ENCODE peak calls at places on chromosomes 13 and 19, in five cellular contexts. F is sigmoid colon, X is mammary epithelial cell, W is Peyer's patch, C is psoas muscle. E is an unnamed sample.

GRCh38 chr19:11530432-11530831 is 1.5 kb upstream of the ECSIT start:
- DNase-seq in X (peak), W (peak), F (peak), C (peak), E (peak)

GRCh38 chr19:5960005-5961001 is 17.6 kb downstream of the RANBP3 start:
- DNase-seq in W (no peak), C (no peak), F (peak), X (no peak), E (no peak)

GRCh38 chr19:33201886-33202545 is 7.9 kb downstream of the LRP3 start:
- DNase-seq in W (no peak), X (no peak), F (no peak), C (no peak), E (no peak)

GRCh38 chr13:51681037-51681678 is 96.9 kb downstream of the WDFY2 start:
- DNase-seq in W (no peak), F (no peak), C (no peak), X (peak), E (no peak)

GRCh38 chr13:75153834-75154233 is 328.1 kb downstream of the TBC1D4 start:
- DNase-seq in C (no peak), X (no peak), W (no peak), F (no peak), E (no peak)

GRCh38 chr13:111469916-111470506 is 149.6 kb downstream of the TEX29 start:
- DNase-seq in X (no peak), F (peak), W (no peak), C (no peak), E (no peak)

GRCh38 chr19:13962738-13963602 is 10.7 kb downstream of the DCAF15 start:
- DNase-seq in X (no peak), F (no peak), C (peak), W (no peak), E (no peak)

GRCh38 chr19:29715695-29716581 is 877 bp upstream of the C19orf12 start:
- DNase-seq in W (peak), F (no peak), C (no peak), X (no peak), E (no peak)

GRCh38 chr13:73556902-73557301 is 498.1 kb downstream of the KLF5 start:
- DNase-seq in X (peak), W (no peak), C (no peak), F (no peak), E (no peak)

GRCh38 chr19:5013761-5014160 is 44.8 kb downstream of the KDM4B start:
- DNase-seq in X (no peak), W (no peak), F (no peak), C (no peak), E (no peak)

GRCh38 chr13:99677388-99677951 is 176.2 kb downstream of the TM9SF2 start:
- DNase-seq in F (no peak), W (no peak), C (no peak), X (no peak), E (no peak)

GRCh38 chr13:21061077-21061945 is at the start of gene LATS2:
- DNase-seq in W (peak), C (peak), X (peak), F (peak), E (peak)

GRCh38 chr13:83498486-83499190 is 383.6 kb downstream of the SLITRK1 start:
- DNase-seq in C (no peak), X (peak), F (no peak), W (no peak), E (no peak)

GRCh38 chr19:38057954-38058690 is 151.1 kb downstream of the SIPA1L3 start:
- DNase-seq in X (no peak), W (peak), C (no peak), F (no peak), E (no peak)

GRCh38 chr19:22332924-22333323 is 46.7 kb downstream of the ZNF729 start:
- DNase-seq in W (no peak), X (peak), C (no peak), F (no peak), E (no peak)

GRCh38 chr19:19388568-19389555 is 16.6 kb upstream of the GATAD2A start:
- DNase-seq in C (no peak), W (no peak), F (no peak), X (no peak), E (no peak)

GRCh38 chr19:8639821-8640401 is 9.5 kb downstream of the NFILZ start:
- DNase-seq in F (no peak), W (no peak), C (no peak), X (no peak), E (no peak)

GRCh38 chr13:34025746-34026145 is 207.8 kb downstream of the RFC3 start:
- DNase-seq in X (peak), F (no peak), W (no peak), C (no peak), E (no peak)

GRCh38 chr19:28609944-28610343 is 603.0 kb downstream of the UQCRFS1 start:
- DNase-seq in F (no peak), X (no peak), W (no peak), C (no peak), E (peak)

GRCh38 chr19:19552811-19553210 is 14.7 kb downstream of the CILP2 start:
- DNase-seq in F (no peak), W (peak), X (no peak), C (no peak), E (no peak)

GRCh38 chr19:10538204-10538603 is 5.5 kb upstream of the ATG4D start:
- DNase-seq in C (no peak), F (no peak), X (no peak), W (no peak), E (no peak)

GRCh38 chr13:18212873-18213272 is 968.8 kb downstream of the TUBA3C start:
- DNase-seq in C (no peak), X (no peak), W (no peak), F (no peak), E (no peak)

GRCh38 chr13:106534844-106535551 is 464 bp downstream of the EFNB2 start:
- DNase-seq in W (peak), F (peak), X (peak), C (peak), E (no peak)

GRCh38 chr13:36919206-36919832 is 719 bp downstream of the SMAD9 start:
- DNase-seq in C (no peak), W (peak), X (peak), F (peak), E (peak)

GRCh38 chr19:23823952-23824389 is 65.3 kb upstream of the ZNF681 start:
- DNase-seq in C (no peak), W (no peak), X (peak), F (no peak), E (no peak)

GRCh38 chr13:97387487-97388353 is 46.2 kb upstream of the RAP2A start:
- DNase-seq in W (no peak), X (no peak), F (no peak), C (no peak), E (no peak)
- TF ChIP-seq CTCF in W (no peak), X (no peak), F (no peak), C (no peak), E (no peak)

GRCh38 chr13:98495627-98496238 is 81.2 kb downstream of the STK24 start:
- DNase-seq in X (no peak), W (no peak), C (no peak), F (no peak), E (no peak)
- H3K27ac ChIP-seq in X (no peak), W (peak), C (peak), F (peak), E (peak)

DNA sequence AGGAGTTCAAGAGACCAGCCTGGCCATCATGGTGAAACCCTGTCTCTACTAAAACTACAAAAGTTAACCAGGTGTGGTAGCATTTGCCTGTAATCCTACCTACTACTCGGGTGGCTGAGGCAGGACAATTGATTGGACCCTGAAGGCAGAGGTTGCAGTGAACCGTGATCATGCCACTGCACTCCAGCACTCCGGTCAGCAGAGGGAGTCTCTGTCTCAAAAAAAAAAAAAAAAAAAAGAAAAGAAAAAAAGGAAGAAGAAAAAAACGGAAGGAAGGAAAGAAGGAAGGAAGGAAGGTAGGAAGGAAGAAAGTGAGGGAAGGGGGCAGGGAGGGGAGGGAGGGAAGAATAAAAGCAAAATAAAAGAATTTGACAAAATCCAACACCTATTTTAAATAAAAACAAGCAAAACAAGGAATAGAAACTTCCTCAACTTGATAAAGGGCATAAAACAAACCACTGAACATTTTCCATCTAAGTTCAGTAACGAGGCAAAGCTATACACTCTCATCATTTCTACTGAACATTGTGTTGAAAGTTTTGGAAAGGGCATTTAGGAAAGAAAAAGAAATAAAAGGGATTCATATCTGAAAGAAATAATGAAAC is 411.6 kb upstream of the SLITRK5 start:
- DNase-seq in W (no peak), C (no peak), X (no peak), F (no peak), E (no peak)
- TF ChIP-seq CTCF in W (no peak), C (no peak), X (peak), F (no peak), E (no peak)

GRCh38 chr13:39039033-39039432 is 777 bp downstream of the NHLRC3 start:
- DNase-seq in W (no peak), X (no peak), C (no peak), F (no peak), E (no peak)
- H3K27ac ChIP-seq in W (peak), X (peak), C (peak), F (peak), E (peak)

DNA sequence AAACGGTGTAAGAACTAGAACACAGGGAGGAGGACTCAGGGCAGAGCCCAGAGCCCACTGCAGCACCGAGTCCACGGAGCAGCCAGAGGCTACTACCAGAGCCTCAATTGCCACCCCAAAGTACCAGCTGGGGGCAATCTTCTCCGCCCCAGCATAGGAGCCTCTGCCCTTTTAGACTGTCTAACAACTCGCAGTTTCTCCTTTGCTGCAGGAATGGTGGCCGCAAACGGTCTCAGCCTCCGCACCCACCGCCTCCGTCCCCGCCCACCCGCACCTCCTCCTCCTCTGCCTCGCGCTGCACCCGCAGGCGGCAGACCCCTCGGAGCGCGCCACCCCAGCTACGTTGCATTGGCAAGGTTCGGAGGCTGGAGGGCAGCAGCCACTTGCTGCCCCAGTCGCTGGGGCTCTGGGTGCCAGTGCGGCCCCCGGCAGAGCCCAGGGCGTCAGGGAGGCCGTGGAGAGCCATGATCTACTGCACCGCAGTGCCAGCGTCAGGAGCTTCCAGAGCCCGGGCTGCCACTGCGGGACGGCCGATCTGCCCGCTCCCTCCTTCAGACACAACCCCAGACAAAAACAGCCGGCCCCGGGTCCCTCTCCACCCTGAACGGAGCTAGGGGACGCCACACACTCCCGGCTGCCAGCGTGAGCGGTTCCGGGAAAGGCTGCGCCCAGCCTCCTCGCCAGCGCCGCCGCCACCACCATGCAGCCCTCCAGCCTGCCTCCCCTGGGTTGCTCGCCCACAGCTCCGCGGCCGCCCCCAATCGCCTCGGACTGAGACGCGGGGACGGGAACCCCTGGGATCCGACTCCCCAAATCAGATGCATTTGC is 1.8 kb downstream of the FGF14 start:
- DNase-seq in W (peak), X (peak), C (peak), F (peak), E (no peak)
- TF ChIP-seq CTCF in W (no peak), X (peak), C (peak), F (no peak), E (peak)

GRCh38 chr13:39894586-39894985 is 239.1 kb downstream of the COG6 start:
- DNase-seq in X (no peak), C (no peak), W (no peak), F (no peak), E (no peak)

GRCh38 chr13:39892731-39893293 is 237.3 kb downstream of the COG6 start:
- DNase-seq in X (no peak), W (no peak), C (no peak), F (no peak), E (no peak)

GRCh38 chr13:39893808-39894207 is 238.3 kb downstream of the COG6 start:
- DNase-seq in X (no peak), F (no peak), W (no peak), C (no peak), E (no peak)

GRCh38 chr13:39897636-39898035 is 242.2 kb downstream of the COG6 start:
- DNase-seq in X (no peak), F (no peak), W (no peak), C (no peak), E (no peak)

DNA sequence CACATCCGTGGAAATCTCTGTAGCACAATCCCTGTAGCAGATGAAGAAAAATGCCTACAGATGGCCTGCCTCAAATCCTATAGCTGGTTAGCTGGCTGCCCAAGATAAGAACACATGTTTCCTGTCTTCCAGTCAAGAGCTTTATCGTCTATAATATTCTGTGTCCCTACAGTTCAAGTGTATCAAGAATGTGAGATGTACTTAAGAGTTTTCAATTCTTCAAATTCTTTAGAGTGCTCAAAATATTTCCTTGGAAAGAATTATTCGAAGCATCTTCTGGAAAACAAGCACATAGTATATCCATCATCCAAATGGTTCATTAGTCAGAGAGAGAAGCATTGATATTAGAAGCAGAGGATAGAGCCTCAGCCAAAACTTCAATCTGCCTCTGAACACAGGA is 239.8 kb downstream of the COG6 start:
- DNase-seq in X (no peak), C (no peak), W (no peak), F (no peak), E (no peak)
- H3K27ac ChIP-seq in X (no peak), C (no peak), W (no peak), F (no peak), E (no peak)

E was measured in right atrium auricular region.